ENCODE peak calls at places on chromosomes 4 and X, in six cellular contexts. P is stomach, A is body of pancreas, N is esophagus muscularis mucosa, E is A549, L is Peyer's patch. K is an unnamed sample.

GRCh38 chrX:120736989-120737388 is 107.1 kb upstream of the C1GALT1C1 start:
- DNase-seq in L (no peak), N (no peak), P (no peak), E (no peak), A (no peak), K (no peak)

GRCh38 chr4:168857546-168858314 is 152.3 kb downstream of the CBR4 start:
- DNase-seq in P (no peak), L (no peak), E (no peak), N (no peak), A (no peak), K (no peak)

GRCh38 chrX:29237972-29238371 is 650.7 kb downstream of the IL1RAPL1 start:
- DNase-seq in N (no peak), E (no peak), P (no peak), A (no peak), L (no peak), K (no peak)

GRCh38 chr4:111602848-111603247 is 542.4 kb upstream of the FAM241A start:
- DNase-seq in A (no peak), E (no peak), P (no peak), N (no peak), L (no peak), K (no peak)

GRCh38 chrX:63713510-63713909 is 71.5 kb downstream of the ARHGEF9 start:
- DNase-seq in A (no peak), P (no peak), N (no peak), L (no peak), E (no peak), K (no peak)

GRCh38 chr4:107987916-107988762 is 1.6 kb upstream of the HADH start:
- DNase-seq in N (no peak), L (no peak), P (peak), A (no peak), E (no peak), K (no peak)

GRCh38 chr4:174394915-174395314 is 111.2 kb downstream of the CEP44 start:
- DNase-seq in N (no peak), L (no peak), P (no peak), E (no peak), A (no peak), K (no peak)

GRCh38 chr4:155220025-155220424 is 11.6 kb downstream of the NPY2R start:
- DNase-seq in A (no peak), P (no peak), L (no peak), N (no peak), E (no peak), K (no peak)

GRCh38 chrX:118551426-118551825 is 55.8 kb downstream of the DOCK11 start:
- DNase-seq in A (no peak), E (no peak), N (no peak), L (no peak), P (no peak), K (no peak)

GRCh38 chrX:108399427-108400165 is 38.6 kb downstream of the COL4A6 start:
- DNase-seq in L (no peak), N (no peak), P (no peak), E (no peak), A (no peak), K (no peak)

GRCh38 chr4:168589154-168589553 is 92.3 kb downstream of the PALLD start:
- DNase-seq in P (no peak), A (no peak), L (no peak), N (no peak), E (peak), K (no peak)

GRCh38 chrX:57906790-57907189 is 3.5 kb downstream of the ZXDA start:
- DNase-seq in P (no peak), A (no peak), E (no peak), L (no peak), N (no peak), K (no peak)

GRCh38 chr4:40734497-40734896 is 15.3 kb upstream of the NSUN7 start:
- DNase-seq in E (no peak), L (no peak), N (no peak), A (no peak), P (no peak), K (no peak)

GRCh38 chr4:176849076-176849475 is 56.4 kb upstream of the VEGFC start:
- DNase-seq in N (no peak), P (no peak), E (no peak), A (no peak), L (no peak), K (no peak)

GRCh38 chr4:170758988-170759387 is 669.2 kb upstream of the AADAT start:
- DNase-seq in L (no peak), A (no peak), P (no peak), E (no peak), N (no peak), K (no peak)

GRCh38 chrX:10125248-10125615 is 31.5 kb upstream of the CLCN4 start:
- DNase-seq in A (no peak), N (no peak), L (no peak), E (no peak), P (no peak), K (no peak)

GRCh38 chr4:25347473-25347872 is 29.6 kb upstream of the ANAPC4 start:
- DNase-seq in N (no peak), P (no peak), E (no peak), L (no peak), A (no peak), K (no peak)

GRCh38 chrX:130647468-130647867 is 245.7 kb downstream of the RBMX2 start:
- DNase-seq in P (no peak), L (no peak), E (no peak), A (no peak), N (no peak), K (no peak)

GRCh38 chr4:173490817-173491518 is 39.1 kb downstream of the HAND2 start:
- DNase-seq in A (no peak), N (peak), E (no peak), L (peak), P (no peak), K (no peak)

GRCh38 chr4:154415313-154415712 is 76.3 kb downstream of the DCHS2 start:
- DNase-seq in N (no peak), P (no peak), E (no peak), L (no peak), A (no peak), K (no peak)

GRCh38 chr4:54525602-54526001 is 132.2 kb upstream of the KIT start:
- DNase-seq in L (no peak), E (no peak), N (peak), A (no peak), P (no peak), K (no peak)

GRCh38 chr4:57426779-57427395 is 316.7 kb upstream of the IGFBP7 start:
- DNase-seq in N (no peak), E (peak), L (peak), A (peak), P (peak), K (no peak)

GRCh38 chr4:40241936-40242590 is 45.2 kb downstream of the RHOH start:
- DNase-seq in P (no peak), E (no peak), A (no peak), N (no peak), L (peak), K (no peak)

GRCh38 chrX:68746988-68747387 is 81.8 kb upstream of the EFNB1 start:
- DNase-seq in N (no peak), E (no peak), L (no peak), A (no peak), P (peak), K (no peak)

GRCh38 chr4:110270492-110271197 is 72.2 kb upstream of the ELOVL6 start:
- DNase-seq in P (no peak), E (no peak), A (no peak), N (no peak), L (no peak), K (no peak)

GRCh38 chrX:39309018-39309620 is 507.9 kb downstream of the MID1IP1 start:
- DNase-seq in N (no peak), E (no peak), P (no peak), L (no peak), A (no peak), K (peak)

GRCh38 chr4:89551191-89551590 is 243.6 kb upstream of the GPRIN3 start:
- DNase-seq in L (no peak), A (no peak), E (no peak), N (no peak), P (no peak), K (no peak)

GRCh38 chr4:164648151-164648848 is 105.6 kb upstream of the SMIM31 start:
- DNase-seq in A (no peak), P (no peak), E (no peak), L (no peak), N (no peak), K (no peak)

GRCh38 chr4:88143504-88143903 is 14.9 kb downstream of the ABCG2 start:
- DNase-seq in N (no peak), E (peak), A (no peak), P (no peak), L (peak), K (no peak)

GRCh38 chrX:53047228-53047627 is 1.4 kb upstream of the GPR173 start:
- DNase-seq in N (no peak), L (no peak), E (peak), A (no peak), P (no peak), K (no peak)

GRCh38 chrX:12610079-12610478 is 181.1 kb upstream of the PRPS2 start:
- DNase-seq in L (no peak), A (no peak), E (no peak), N (no peak), P (no peak), K (no peak)

GRCh38 chr4:186765673-186766546 is 42.3 kb upstream of the FAT1 start:
- DNase-seq in P (no peak), A (peak), E (no peak), N (no peak), L (peak), K (no peak)

GRCh38 chr4:125041372-125041930 is 273.3 kb upstream of the FAT4 start:
- DNase-seq in P (no peak), A (no peak), N (no peak), L (no peak), E (no peak), K (no peak)

GRCh38 chr4:127856485-127857447 is 23.9 kb upstream of the PLK4 start:
- DNase-seq in P (no peak), N (no peak), L (no peak), E (no peak), A (no peak), K (no peak)

GRCh38 chrX:154097003-154097596 is 417 bp downstream of the MECP2 start:
- DNase-seq in A (peak), P (peak), L (peak), E (peak), N (no peak), K (no peak)

GRCh38 chrX:154096140-154097002 is 1.1 kb downstream of the MECP2 start:
- DNase-seq in P (no peak), A (peak), N (no peak), E (no peak), L (no peak), K (no peak)

GRCh38 chrX:154098551-154098950 is 1.0 kb upstream of the MECP2 start:
- DNase-seq in N (no peak), P (no peak), E (no peak), A (peak), L (no peak), K (no peak)

GRCh38 chrX:154094833-154095232 is 2.7 kb downstream of the MECP2 start:
- DNase-seq in E (no peak), N (no peak), P (no peak), L (no peak), A (no peak), K (no peak)

DNA sequence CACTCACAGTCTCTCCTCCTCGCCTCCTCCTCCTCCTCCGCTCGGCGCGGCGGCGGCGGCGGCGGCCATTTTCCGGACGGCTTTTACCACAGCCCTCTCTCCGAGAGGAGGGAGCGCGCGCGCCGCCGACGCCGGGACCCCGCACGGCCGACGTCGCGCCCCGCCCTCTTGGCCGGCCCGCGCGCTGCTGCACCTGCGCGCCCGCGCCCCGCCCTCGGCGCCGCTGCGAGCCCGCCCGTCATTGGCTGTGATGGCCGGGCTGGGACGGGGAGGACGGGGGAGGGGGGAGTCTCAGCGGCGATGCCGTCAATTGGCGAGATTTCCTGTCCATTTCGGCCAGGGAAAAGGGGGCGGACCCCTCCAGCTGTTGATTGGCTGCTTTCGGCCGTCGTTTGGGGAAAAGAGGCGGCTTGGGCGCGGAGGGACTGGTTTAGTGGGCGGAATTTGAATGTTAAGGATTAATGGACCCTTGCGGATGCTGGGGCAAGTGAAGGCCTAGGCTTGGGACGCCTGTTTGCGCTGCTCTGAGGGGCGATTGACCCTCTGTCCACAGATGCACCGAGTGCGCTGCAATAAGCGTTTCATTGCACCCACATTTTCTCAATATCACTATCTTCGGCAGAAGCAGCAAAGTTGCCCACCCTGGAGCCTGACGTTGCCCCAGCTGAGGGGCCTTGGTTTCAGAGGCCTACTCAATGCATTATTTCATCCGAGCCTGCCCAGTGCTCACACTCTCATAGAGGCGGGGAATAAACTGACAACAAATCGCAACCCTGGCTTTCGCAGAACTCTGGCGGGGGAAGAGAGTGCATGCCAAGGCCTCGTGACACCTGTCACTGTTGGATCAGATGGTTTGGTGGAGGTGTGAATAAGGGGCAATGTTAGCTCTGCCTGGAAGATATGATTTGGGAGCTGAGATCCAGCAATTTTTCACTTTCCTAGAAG is at the start of gene MECP2:
- DNase-seq in L (peak), A (peak), E (peak), P (peak), N (peak), K (no peak)
- TF ChIP-seq POLR2A in L (no peak), A (no peak), E (peak), P (no peak), N (no peak), K (peak)

GRCh38 chrX:47649302-47649701 is 1.1 kb downstream of the ELK1 start:
- DNase-seq in A (no peak), L (no peak), N (no peak), E (no peak), P (no peak), K (peak)

GRCh38 chrX:47649781-47650163 is 591 bp downstream of the ELK1 start:
- DNase-seq in L (no peak), N (no peak), A (no peak), E (no peak), P (no peak), K (peak)

GRCh38 chrX:47651043-47651905 is 911 bp upstream of the ELK1 start:
- DNase-seq in N (no peak), E (no peak), P (no peak), L (no peak), A (no peak), K (peak)

GRCh38 chrX:47648376-47648775 is 2.0 kb downstream of the ELK1 start:
- DNase-seq in L (no peak), A (no peak), P (no peak), E (no peak), N (no peak), K (peak)

DNA sequence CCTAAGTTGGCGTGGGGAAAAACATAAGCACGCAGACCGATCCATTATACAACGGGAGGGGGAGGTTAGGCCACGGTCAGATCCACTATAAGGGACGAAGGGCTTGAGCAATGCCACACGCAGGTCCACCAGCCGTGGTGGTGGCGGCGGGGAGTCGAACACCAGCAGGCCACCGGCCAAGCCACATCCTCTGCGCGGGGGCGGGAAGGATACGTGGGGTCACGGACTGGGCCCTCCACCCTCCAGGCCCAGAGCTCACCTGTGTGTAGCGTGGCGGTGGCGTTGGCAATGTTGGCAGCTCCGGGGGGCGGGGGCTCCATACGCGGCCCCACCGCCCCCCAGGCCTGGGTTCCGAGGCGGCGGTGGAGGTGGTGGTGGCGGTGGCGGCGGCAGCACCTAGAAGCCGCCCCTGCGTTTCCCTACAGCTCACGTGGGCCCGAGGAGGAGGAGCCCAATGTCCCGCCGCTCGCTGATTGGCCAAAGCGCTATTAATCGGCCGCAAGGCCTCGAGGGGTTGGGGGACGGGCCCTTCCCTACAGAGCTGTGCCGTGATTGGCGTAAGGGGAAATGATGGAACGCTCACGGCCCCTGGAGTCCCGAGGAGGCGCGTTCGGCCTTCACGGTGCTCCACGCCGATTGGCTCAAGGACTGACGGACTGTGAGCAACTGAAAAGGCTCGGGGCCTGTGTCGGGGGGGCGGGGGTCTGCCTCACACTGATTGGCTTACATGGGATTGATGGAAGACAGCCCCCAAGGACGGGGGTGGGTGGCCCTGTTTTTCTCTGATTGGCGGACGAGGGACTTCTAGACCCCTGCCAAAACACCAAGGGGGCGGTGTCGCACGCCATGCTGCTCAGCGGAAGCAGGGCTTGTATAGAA is at the start of gene ELK1:
- DNase-seq in L (peak), E (peak), A (peak), N (peak), P (peak), K (peak)
- TF ChIP-seq POLR2A in L (peak), E (peak), A (peak), N (peak), P (no peak), K (no peak)

DNA sequence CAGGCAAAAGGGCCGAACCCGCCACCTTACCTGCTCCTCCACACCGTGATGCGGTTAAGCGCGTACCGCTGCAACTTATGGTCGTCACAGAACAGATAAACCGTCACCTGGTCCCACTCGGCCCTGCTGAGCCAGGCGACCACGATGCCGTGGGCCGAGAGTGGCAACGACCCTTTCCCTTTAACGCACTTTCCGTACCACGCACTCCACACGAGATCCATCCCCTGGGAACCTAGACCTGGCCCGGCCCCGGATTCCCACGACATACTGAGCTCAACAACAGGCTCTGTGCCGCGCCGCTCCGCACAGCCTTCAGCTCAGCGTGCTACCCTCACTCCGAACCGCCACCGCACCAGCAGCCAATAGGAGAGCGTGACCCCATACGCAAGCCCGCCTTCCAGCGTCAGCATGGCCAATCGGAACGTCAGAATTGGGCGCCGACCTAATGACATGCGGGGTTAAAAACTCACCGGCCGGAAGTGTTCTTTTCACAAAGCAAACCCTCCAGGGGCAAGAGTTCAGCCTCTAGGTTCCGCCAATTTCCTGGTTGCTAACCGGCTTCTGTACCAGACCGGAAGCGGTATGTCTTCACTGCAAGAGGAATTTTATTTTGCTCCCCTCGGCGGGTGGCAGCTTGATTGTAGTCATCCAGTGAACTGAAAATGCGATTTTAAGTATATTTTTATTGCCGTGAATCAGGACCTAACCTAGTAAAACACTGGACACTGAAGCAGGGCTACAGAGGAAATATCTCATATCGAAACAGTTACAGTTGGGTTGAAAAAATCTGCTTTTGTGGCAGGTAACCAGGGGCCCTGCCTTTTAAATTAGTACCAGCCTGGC is at the start of gene LAS1L:
- DNase-seq in P (peak), A (peak), N (peak), L (peak), E (peak), K (peak)
- TF ChIP-seq POLR2A in P (no peak), A (peak), N (no peak), L (peak), E (peak), K (no peak)

DNA sequence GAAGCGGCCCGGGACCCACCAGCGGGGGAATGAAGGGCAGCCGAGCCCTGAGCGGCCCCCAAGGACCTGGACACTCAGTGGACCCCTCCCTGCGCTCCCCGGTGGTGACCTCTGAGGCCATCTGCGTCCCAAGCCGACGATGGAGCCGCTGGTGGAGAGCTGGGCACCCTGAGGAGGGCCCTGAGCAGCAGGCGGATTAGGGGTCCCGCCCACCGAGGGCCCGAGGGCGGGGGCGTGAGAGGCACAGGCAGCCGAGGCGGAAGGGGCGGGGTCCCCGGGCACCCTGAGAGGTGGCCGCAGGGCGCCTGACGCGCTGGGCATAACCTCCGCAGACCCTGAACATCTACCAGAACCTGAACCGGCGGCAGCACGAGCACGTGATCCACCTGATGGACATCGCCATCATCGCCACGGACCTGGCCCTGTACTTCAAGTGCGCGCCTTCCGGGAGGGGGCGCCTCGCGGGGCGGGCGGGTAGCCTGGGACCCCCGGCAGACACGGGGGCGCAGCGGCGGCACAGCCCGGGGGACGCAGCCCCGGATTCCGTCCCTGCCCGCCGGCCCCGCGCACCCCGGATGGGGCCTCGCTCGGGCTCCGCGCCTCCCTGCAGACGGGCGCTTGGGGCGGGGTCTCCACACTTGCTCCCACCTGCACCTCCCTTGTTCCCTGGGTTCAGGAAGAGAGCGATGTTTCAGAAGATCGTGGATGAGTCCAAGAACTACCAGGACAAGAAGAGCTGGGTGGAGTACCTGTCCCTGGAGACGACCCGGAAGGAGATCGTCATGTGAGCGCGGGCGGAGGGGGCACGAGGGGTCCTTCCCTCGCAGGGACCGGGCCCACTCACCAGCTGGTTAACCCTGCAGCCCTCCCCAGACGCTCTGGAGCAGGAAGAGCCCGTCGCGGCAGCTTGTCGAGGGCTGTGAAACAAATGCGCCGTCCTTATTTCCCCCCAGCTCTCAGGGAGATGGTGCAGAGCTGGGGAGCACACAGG is 10.3 kb downstream of the ATP5ME start:
- DNase-seq in L (peak), E (no peak), A (peak), P (peak), N (no peak), K (no peak)
- TF ChIP-seq POLR2A in L (no peak), E (no peak), A (no peak), P (no peak), N (no peak), K (no peak)

K was measured in vagina.